ENCODE peak calls at places on chromosomes 5 and 9, in five cellular contexts. K, M, V, A and I are unnamed samples.

GRCh38 chr5:7068156-7068555 is 327.8 kb upstream of the ADCY2 start:
- DNase-seq in K (no peak), M (no peak), V (no peak), A (no peak), I (no peak)

GRCh38 chr9:99181621-99182020 is 40.1 kb downstream of the ALG2 start:
- DNase-seq in K (no peak), M (no peak), V (no peak), A (no peak), I (no peak)

GRCh38 chr5:95859327-95860060 is 37.0 kb upstream of the GLRX start:
- DNase-seq in K (no peak), M (no peak), V (no peak), A (no peak), I (no peak)

GRCh38 chr9:23850242-23851023 is 24.4 kb upstream of the ELAVL2 start:
- DNase-seq in K (no peak), M (no peak), V (peak), A (no peak), I (no peak)

GRCh38 chr5:168409601-168410458 is 76.4 kb upstream of the RARS1 start:
- DNase-seq in K (no peak), M (no peak), V (no peak), A (no peak), I (no peak)

GRCh38 chr9:78592866-78593265 is 295.9 kb downstream of the PSAT1 start:
- DNase-seq in K (no peak), M (no peak), V (no peak), A (no peak), I (no peak)

GRCh38 chr5:8788246-8788645 is 757.6 kb downstream of the SEMA5A start:
- DNase-seq in K (no peak), M (no peak), V (no peak), A (no peak), I (no peak)

GRCh38 chr9:88429595-88430430 is 41.6 kb downstream of the SPIN1 start:
- DNase-seq in K (no peak), M (no peak), V (no peak), A (no peak), I (no peak)

GRCh38 chr9:125106285-125106893 is 36.9 kb downstream of the SCAI start:
- DNase-seq in K (no peak), M (no peak), V (no peak), A (no peak), I (no peak)

GRCh38 chr5:36739751-36740221 is 133.4 kb downstream of the SLC1A3 start:
- DNase-seq in K (peak), M (peak), V (peak), A (peak), I (no peak)

GRCh38 chr9:127393680-127394079 is 3.3 kb upstream of the SLC2A8 start:
- DNase-seq in K (no peak), M (no peak), V (no peak), A (no peak), I (no peak)

GRCh38 chr9:121278535-121279169 is 10.7 kb downstream of the GSN start:
- DNase-seq in K (peak), M (peak), V (no peak), A (peak), I (no peak)

GRCh38 chr9:76699966-76700365 is 64.3 kb upstream of the PCA3 start:
- DNase-seq in K (no peak), M (no peak), V (no peak), A (no peak), I (no peak)

GRCh38 chr5:135934939-135935338 is 19.8 kb downstream of the LECT2 start:
- DNase-seq in K (no peak), M (no peak), V (no peak), A (no peak), I (no peak)

GRCh38 chr5:160169326-160169725 is 50.1 kb upstream of the PWWP2A start:
- DNase-seq in K (no peak), M (no peak), V (no peak), A (no peak), I (no peak)

GRCh38 chr9:94666364-94667099 is 27.2 kb upstream of the FBP1 start:
- DNase-seq in K (no peak), M (no peak), V (no peak), A (no peak), I (no peak)

GRCh38 chr5:124453221-124454032 is 293.0 kb downstream of the ZNF608 start:
- DNase-seq in K (no peak), M (no peak), V (no peak), A (no peak), I (no peak)

GRCh38 chr9:12878342-12878978 is 103.6 kb downstream of the LURAP1L start:
- DNase-seq in K (no peak), M (no peak), V (no peak), A (no peak), I (no peak)

GRCh38 chr5:113606298-113607134 is 93.0 kb downstream of the YTHDC2 start:
- DNase-seq in K (peak), M (peak), V (peak), A (peak), I (no peak)

GRCh38 chr9:693460-694390 is 147.8 kb upstream of the DMRT1 start:
- DNase-seq in K (no peak), M (no peak), V (no peak), A (no peak), I (no peak)

GRCh38 chr9:69223605-69224004 is 49.5 kb downstream of the TJP2 start:
- DNase-seq in K (no peak), M (no peak), V (no peak), A (no peak), I (no peak)

GRCh38 chr5:61790678-61791077 is 458.6 kb downstream of the ZSWIM6 start:
- DNase-seq in K (no peak), M (no peak), V (no peak), A (no peak), I (no peak)

GRCh38 chr9:130258999-130259398 is 6.6 kb upstream of the HMCN2 start:
- DNase-seq in K (no peak), M (peak), V (no peak), A (no peak), I (no peak)

GRCh38 chr5:18792145-18792544 is 1157.9 kb downstream of the TAF11L14 start:
- DNase-seq in K (peak), M (no peak), V (no peak), A (no peak), I (no peak)

GRCh38 chr5:35741126-35741711 is 115.5 kb upstream of the IL7R start:
- DNase-seq in K (no peak), M (no peak), V (no peak), A (no peak), I (no peak)

GRCh38 chr5:122063836-122064235 is 14.2 kb downstream of the LOX start:
- DNase-seq in K (no peak), M (no peak), V (no peak), A (no peak), I (no peak)

GRCh38 chr5:149273237-149273636 is 1.6 kb downstream of the AFAP1L1 start:
- DNase-seq in K (no peak), M (no peak), V (no peak), A (no peak), I (no peak)

GRCh38 chr5:116441223-116441622 is 133.4 kb downstream of the SEMA6A start:
- DNase-seq in K (peak), M (no peak), V (no peak), A (no peak), I (no peak)

GRCh38 chr9:61668846-61669245 is 479.0 kb downstream of the SPATA31A7 start:
- DNase-seq in K (no peak), M (no peak), V (no peak), A (no peak), I (no peak)

GRCh38 chr9:16348531-16348930 is 521.9 kb downstream of the BNC2 start:
- DNase-seq in K (no peak), M (no peak), V (no peak), A (no peak), I (no peak)

GRCh38 chr5:59020611-59021285 is 437.9 kb downstream of the RAB3C start:
- DNase-seq in K (no peak), M (no peak), V (no peak), A (no peak), I (no peak)

GRCh38 chr5:25713259-25713658 is 1068.5 kb upstream of the CDH10 start:
- DNase-seq in K (no peak), M (no peak), V (no peak), A (no peak), I (no peak)

GRCh38 chr5:158287643-158288228 is 428.8 kb upstream of the CLINT1 start:
- DNase-seq in K (no peak), M (no peak), V (peak), A (no peak), I (no peak)

GRCh38 chr9:31253800-31254762 is 1130.4 kb upstream of the ACO1 start:
- DNase-seq in K (no peak), M (peak), V (no peak), A (no peak), I (no peak)

GRCh38 chr5:94928891-94929290 is 310.4 kb downstream of the SLF1 start:
- DNase-seq in K (no peak), M (no peak), V (no peak), A (no peak), I (no peak)